ENCODE peak calls at places on chromosomes 11 and 22, in four cellular contexts. A is H1, T is K562, I is HCT116. E is an unnamed sample.

GRCh38 chr11:110433393-110434333 is 3.9 kb downstream of the FDX1 start:
- DNase-seq in T (no peak), A (no peak), I (no peak), E (no peak)

GRCh38 chr11:125090816-125091215 is 20.6 kb downstream of the TMEM218 start:
- DNase-seq in T (no peak), A (no peak), I (no peak), E (no peak)

GRCh38 chr11:43950323-43950855 is 8.0 kb downstream of the C11orf96 start:
- DNase-seq in I (no peak), A (no peak), T (no peak), E (no peak)

GRCh38 chr11:110251837-110252236 is 44.6 kb downstream of the RDX start:
- DNase-seq in T (peak), A (no peak), I (peak), E (no peak)

GRCh38 chr22:20241579-20242392 is 26.3 kb downstream of the RTN4R start:
- DNase-seq in I (no peak), T (no peak), A (no peak), E (no peak)

GRCh38 chr11:47467372-47467771 is 18.4 kb upstream of the RAPSN start:
- DNase-seq in I (no peak), A (no peak), T (no peak), E (no peak)

GRCh38 chr11:94638902-94639373 is 71.8 kb downstream of the PIWIL4 start:
- DNase-seq in A (peak), I (no peak), T (no peak), E (no peak)

GRCh38 chr11:77724639-77725038 is 87.0 kb upstream of the CLNS1A start:
- DNase-seq in I (no peak), A (no peak), T (no peak), E (no peak)

GRCh38 chr11:19183641-19184040 is 18.1 kb downstream of the CSRP3 start:
- DNase-seq in T (no peak), A (no peak), I (no peak), E (no peak)

DNA sequence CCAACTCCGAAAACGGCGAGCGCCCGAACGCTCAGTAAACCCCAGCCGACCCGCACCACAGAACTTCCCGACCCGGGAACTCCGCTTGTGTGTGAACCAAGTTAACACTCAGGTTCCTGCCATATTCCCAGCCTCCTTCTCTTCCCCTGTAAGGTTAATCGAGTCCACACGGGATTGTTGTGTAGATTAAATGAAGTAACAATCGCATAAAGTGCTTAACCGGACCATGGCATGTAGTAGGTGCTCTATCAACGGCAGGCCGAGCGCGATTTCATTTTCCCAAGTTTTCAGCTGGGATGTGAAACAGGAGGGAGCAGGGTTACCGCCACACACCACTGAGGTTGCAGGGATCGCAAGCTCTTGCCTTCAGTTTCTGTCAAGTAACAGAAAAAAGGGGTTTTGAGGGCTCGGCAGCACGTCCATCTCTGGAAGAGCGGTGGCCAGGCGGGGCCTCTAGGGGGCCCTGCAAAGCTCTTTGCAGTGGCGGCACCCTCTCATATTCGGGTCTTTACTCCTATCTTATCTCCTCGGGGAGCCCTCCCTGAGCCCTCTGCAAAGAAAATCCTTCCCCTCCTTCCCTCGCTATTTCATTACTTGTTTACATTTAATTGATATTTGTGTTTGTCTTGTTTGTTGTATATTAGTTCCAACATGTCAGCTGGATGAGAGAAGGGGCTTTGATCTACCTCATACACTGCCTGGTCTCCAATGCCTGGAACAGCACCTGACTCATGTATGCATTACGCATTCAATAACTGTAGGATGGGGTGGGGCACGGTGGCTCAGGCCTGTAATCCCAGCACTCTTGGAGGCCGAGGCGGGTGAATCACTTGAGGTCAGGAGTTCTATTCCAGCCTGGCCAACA is 792 bp upstream of the PLEKHA7 start:
- DNase-seq in I (peak), A (peak), T (peak), E (no peak)
- TF ChIP-seq EGR1 in I (no peak), A (no peak), T (no peak), E (no peak)

GRCh38 chr22:35961480-35961902 is 67.1 kb downstream of the RBFOX2 start:
- DNase-seq in A (peak), I (no peak), T (no peak), E (no peak)
- TF ChIP-seq EGR1 in A (no peak), I (no peak), T (no peak), E (no peak)

GRCh38 chr11:117816846-117817212 is 7.7 kb downstream of the FXYD2 start:
- DNase-seq in I (no peak), A (no peak), T (no peak), E (no peak)
- TF ChIP-seq EGR1 in I (no peak), A (no peak), T (no peak), E (no peak)

GRCh38 chr11:73344191-73344607 is 32.0 kb upstream of the RELT start:
- DNase-seq in I (no peak), T (no peak), A (no peak), E (no peak)
- TF ChIP-seq EGR1 in I (no peak), T (peak), A (no peak), E (no peak)

GRCh38 chr11:122721964-122722266 is 66.4 kb downstream of the UBASH3B start:
- DNase-seq in A (no peak), T (no peak), I (peak), E (no peak)

GRCh38 chr11:122727101-122727929 is 71.8 kb downstream of the UBASH3B start:
- DNase-seq in T (no peak), I (no peak), A (no peak), E (no peak)

GRCh38 chr11:122723576-122723975 is 68.1 kb downstream of the UBASH3B start:
- DNase-seq in I (no peak), A (no peak), T (no peak), E (no peak)

GRCh38 chr11:122723106-122723505 is 67.6 kb downstream of the UBASH3B start:
- DNase-seq in I (no peak), A (no peak), T (no peak), E (no peak)

GRCh38 chr11:122724520-122724919 is 69.0 kb downstream of the UBASH3B start:
- DNase-seq in T (no peak), A (no peak), I (no peak), E (no peak)
- TF ChIP-seq EGR1 in T (no peak), A (no peak), I (no peak), E (no peak)

GRCh38 chr11:81112718-81113117 is 1620.9 kb downstream of the FAM181B start:
- DNase-seq in T (no peak), A (no peak), I (no peak), E (no peak)
- TF ChIP-seq EGR1 in T (no peak), A (no peak), I (no peak), E (no peak)

DNA sequence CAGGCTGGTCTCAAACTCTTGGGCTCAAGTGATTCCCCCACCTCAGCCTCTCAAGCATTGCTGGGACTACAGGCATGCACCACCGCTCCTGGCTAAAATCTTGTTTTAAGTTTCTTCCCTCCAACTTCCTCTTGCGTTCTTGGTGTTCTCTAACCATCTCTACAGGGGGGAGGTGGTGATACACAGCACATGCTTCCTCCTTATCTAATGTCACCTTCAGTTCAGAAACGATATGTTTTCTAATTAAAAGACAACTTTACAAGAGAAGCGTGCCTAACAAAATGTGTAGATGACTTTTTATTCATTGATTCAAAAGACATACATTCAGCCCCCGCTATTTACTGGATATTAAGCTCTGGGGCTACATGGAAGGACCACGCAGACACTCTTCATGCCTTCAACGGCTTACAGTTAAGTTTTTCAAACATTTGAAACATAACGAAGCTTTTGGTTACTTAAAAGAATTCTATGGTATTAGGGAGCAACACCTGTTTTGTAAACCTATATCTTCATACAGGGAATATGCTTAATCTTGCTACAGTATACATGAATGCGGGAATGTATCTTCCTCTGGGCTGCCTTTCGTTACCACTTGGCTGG is 930 bp upstream of the DLAT start:
- DNase-seq in T (peak), I (no peak), A (no peak), E (no peak)
- TF ChIP-seq EGR1 in T (no peak), I (no peak), A (no peak), E (no peak)

DNA sequence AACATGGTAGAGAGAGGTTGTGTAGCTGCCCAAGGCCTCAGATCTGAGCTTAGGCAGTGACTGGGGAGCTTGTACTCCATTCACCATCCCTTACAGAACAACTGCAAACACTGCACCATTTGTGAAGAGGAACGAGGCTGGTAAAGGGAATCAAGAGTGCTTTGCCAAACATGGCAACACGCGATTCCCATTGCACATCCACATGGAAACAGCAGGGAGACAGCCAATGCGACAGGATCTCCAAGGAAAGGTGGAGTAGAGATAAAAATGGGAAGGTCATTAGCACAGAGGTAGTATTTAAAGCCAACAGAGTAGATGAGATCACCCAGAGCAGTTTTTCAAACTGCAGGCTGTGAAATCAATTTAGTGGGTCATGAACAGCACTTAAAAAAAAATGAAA is 42.0 kb downstream of the TCF20 start:
- DNase-seq in T (no peak), I (no peak), A (no peak), E (no peak)
- TF ChIP-seq EGR1 in T (no peak), I (no peak), A (no peak), E (no peak)